ENCODE peak calls at places on chromosomes 1 and 21, in six cellular contexts. A is posterior cingulate gyrus; R is right atrium auricular region; Q is occipital lobe; K is activated naive CD8-positive, alpha-beta T cell treated with anti-CD3 and anti-CD28 coated beads, Interleukin-2, amount 50 U/mL, for 24 hours; N is left lung. L is an unnamed sample.

GRCh38 chr1:86468501-86468977 is at the start of gene CLCA1:
- DNase-seq in Q (no peak), A (no peak), R (no peak), N (no peak), K (no peak), L (no peak)

GRCh38 chr21:44874497-44875331 is 1.2 kb upstream of the PTTG1IP start:
- DNase-seq in K (peak), N (peak), A (no peak), R (peak), Q (no peak), L (peak)

GRCh38 chr1:167232801-167233200 is 12.1 kb downstream of the POU2F1 start:
- DNase-seq in N (no peak), Q (no peak), R (no peak), K (no peak), A (no peak), L (no peak)

GRCh38 chr1:183148599-183148998 is 37.5 kb upstream of the LAMC2 start:
- DNase-seq in N (no peak), K (no peak), A (no peak), Q (no peak), R (no peak), L (no peak)

GRCh38 chr1:60374537-60374936 is 301.0 kb upstream of the C1orf87 start:
- DNase-seq in R (no peak), K (no peak), A (no peak), N (no peak), Q (no peak), L (no peak)

GRCh38 chr1:100354971-100355394 is 2.7 kb downstream of the CDC14A start:
- DNase-seq in K (no peak), N (peak), R (no peak), A (no peak), Q (no peak), L (no peak)

GRCh38 chr1:198669023-198669698 is 30.3 kb downstream of the PTPRC start:
- DNase-seq in K (no peak), N (no peak), A (no peak), R (no peak), Q (no peak), L (no peak)

GRCh38 chr21:35086357-35086756 is 37.3 kb upstream of the RUNX1 start:
- DNase-seq in Q (no peak), N (no peak), R (no peak), A (no peak), K (no peak), L (no peak)

GRCh38 chr1:208536176-208536575 is 292.0 kb upstream of the PLXNA2 start:
- DNase-seq in R (no peak), A (no peak), K (no peak), N (no peak), Q (no peak), L (no peak)

GRCh38 chr1:224262373-224263054 is 67.5 kb downstream of the NVL start:
- DNase-seq in A (no peak), R (no peak), N (no peak), K (no peak), Q (no peak), L (no peak)

GRCh38 chr1:161196521-161197451 is 2.1 kb downstream of the ADAMTS4 start:
- DNase-seq in N (peak), R (no peak), K (no peak), A (peak), Q (no peak), L (no peak)

GRCh38 chr21:33202464-33203363 is 27.0 kb upstream of the IFNAR2 start:
- DNase-seq in R (no peak), Q (no peak), A (no peak), N (no peak), K (no peak), L (no peak)

GRCh38 chr21:38888956-38889605 is 83.4 kb downstream of the ETS2 start:
- DNase-seq in Q (no peak), A (no peak), K (no peak), N (no peak), R (no peak), L (no peak)

GRCh38 chr1:151540021-151540981 is at the start of gene TUFT1:
- DNase-seq in A (peak), R (peak), N (peak), Q (peak), K (peak), L (peak)

GRCh38 chr1:29311352-29312030 is 75.2 kb downstream of the PTPRU start:
- DNase-seq in K (no peak), A (no peak), N (no peak), R (no peak), Q (no peak), L (no peak)

GRCh38 chr1:173823776-173824314 is 628 bp upstream of the DARS2 start:
- DNase-seq in N (no peak), Q (no peak), A (no peak), K (no peak), R (no peak), L (no peak)

GRCh38 chr1:52579415-52579814 is 22.8 kb upstream of the GPX7 start:
- DNase-seq in Q (no peak), K (no peak), R (no peak), N (no peak), A (no peak), L (no peak)

GRCh38 chr1:65049941-65050713 is 83.8 kb upstream of the JAK1 start:
- DNase-seq in N (no peak), Q (no peak), R (no peak), K (no peak), A (no peak), L (no peak)

GRCh38 chr1:156801409-156802121 is 15.1 kb downstream of the SH2D2A start:
- DNase-seq in Q (no peak), A (no peak), K (no peak), N (no peak), R (no peak), L (no peak)

GRCh38 chr1:10730985-10731384 is 65.5 kb downstream of the CASZ1 start:
- DNase-seq in R (no peak), K (no peak), N (no peak), A (no peak), Q (no peak), L (no peak)

L was measured in right lobe of liver.